ENCODE peak calls at places on chromosomes 16 and 17, in four cellular contexts. C, W, D and U are unnamed samples.

GRCh38 chr17:37137906-37138413 is 189.2 kb downstream of the AATF start:
- DNase-seq in D (no peak), C (no peak), W (no peak), U (no peak)

GRCh38 chr17:50601789-50602375 is 32.8 kb upstream of the ABCC3 start:
- DNase-seq in D (no peak), C (no peak), W (no peak), U (no peak)

GRCh38 chr17:17467021-17467420 is 9.8 kb upstream of the MED9 start:
- DNase-seq in W (no peak), C (no peak), D (no peak), U (no peak)

GRCh38 chr17:28842282-28843012 is at the start of gene FAM222B:
- DNase-seq in D (peak), W (peak), C (peak), U (peak)

GRCh38 chr17:20008242-20009051 is 712 bp upstream of the SPECC1 start:
- DNase-seq in W (peak), D (peak), C (no peak), U (peak)

GRCh38 chr17:66941249-66941648 is 23.3 kb upstream of the CACNG4 start:
- DNase-seq in D (no peak), W (no peak), C (no peak), U (no peak)

GRCh38 chr17:40150215-40150614 is 9.9 kb downstream of the CASC3 start:
- DNase-seq in D (no peak), C (no peak), W (no peak), U (peak)

GRCh38 chr17:37037590-37038155 is 88.9 kb downstream of the AATF start:
- DNase-seq in C (no peak), W (no peak), D (no peak), U (no peak)

GRCh38 chr16:24986512-24987303 is 28.5 kb downstream of the ARHGAP17 start:
- DNase-seq in W (no peak), C (no peak), D (no peak), U (peak)

GRCh38 chr16:72428611-72429376 is 256.8 kb upstream of the PMFBP1 start:
- DNase-seq in D (no peak), C (no peak), W (no peak), U (no peak)

GRCh38 chr16:49857423-49858181 is 1.7 kb upstream of the ZNF423 start:
- DNase-seq in C (peak), W (peak), D (no peak), U (peak)

GRCh38 chr17:59890720-59891119 is 2.0 kb downstream of the TUBD1 start:
- DNase-seq in C (no peak), D (peak), W (no peak), U (peak)

GRCh38 chr17:15290605-15291004 is 25.5 kb upstream of the PMP22 start:
- DNase-seq in C (no peak), W (no peak), D (no peak), U (no peak)

GRCh38 chr17:66949501-66949900 is 15.0 kb upstream of the CACNG4 start:
- DNase-seq in C (no peak), D (no peak), W (no peak), U (peak)

GRCh38 chr16:19654147-19654546 is 63.9 kb downstream of the KNOP1 start:
- DNase-seq in D (no peak), W (no peak), C (no peak), U (no peak)

GRCh38 chr16:75754126-75754525 is 27.8 kb upstream of the CPHXL start:
- DNase-seq in C (no peak), W (no peak), D (no peak), U (peak)

GRCh38 chr17:47618416-47618815 is 31.3 kb upstream of the KPNB1 start:
- DNase-seq in D (no peak), W (no peak), C (no peak), U (peak)

GRCh38 chr16:35207059-35207999 is 1747.9 kb downstream of the TP53TG3F start:
- DNase-seq in D (no peak), C (no peak), W (no peak), U (no peak)

GRCh38 chr17:74760404-74761105 is 12.1 kb downstream of the NHERF1 start:
- DNase-seq in C (no peak), W (no peak), D (no peak), U (no peak)

GRCh38 chr16:79610771-79611170 is 10.2 kb upstream of the MAF start:
- DNase-seq in C (no peak), D (no peak), W (no peak), U (no peak)

GRCh38 chr17:78781339-78782304 is at the start of gene CYTH1:
- DNase-seq in D (peak), W (no peak), C (peak), U (peak)

GRCh38 chr16:22317001-22317530 is 19.9 kb downstream of the POLR3E start:
- DNase-seq in W (no peak), D (no peak), C (no peak), U (no peak)

GRCh38 chr17:703081-703875 is 11.4 kb downstream of the VPS53 start:
- DNase-seq in W (no peak), C (no peak), D (no peak), U (no peak)

GRCh38 chr17:39799395-39799794 is 61.7 kb downstream of the GRB7 start:
- DNase-seq in D (no peak), C (no peak), W (no peak), U (no peak)

GRCh38 chr16:28231763-28232162 is 20.0 kb upstream of the XPO6 start:
- DNase-seq in C (no peak), W (no peak), D (no peak), U (no peak)

GRCh38 chr17:21127508-21128077 is 829 bp downstream of the DHRS7B start:
- DNase-seq in W (no peak), C (no peak), D (no peak), U (no peak)

GRCh38 chr16:88759245-88759975 is 25.6 kb downstream of the PIEZO1 start:
- DNase-seq in W (peak), D (peak), C (no peak), U (peak)

GRCh38 chr17:48497103-48497502 is 33.7 kb downstream of the HOXB1 start:
- DNase-seq in D (no peak), C (no peak), W (no peak), U (peak)

GRCh38 chr17:933168-934083 is 46.1 kb downstream of the NXN start:
- DNase-seq in D (no peak), C (no peak), W (no peak), U (peak)

GRCh38 chr16:30842971-30843370 is 50.9 kb downstream of the BCL7C start:
- DNase-seq in D (no peak), C (no peak), W (no peak), U (no peak)

GRCh38 chr16:30839523-30840227 is 52.7 kb upstream of the ZNF629 start:
- DNase-seq in W (no peak), C (no peak), D (no peak), U (no peak)

GRCh38 chr16:30841332-30841731 is 52.5 kb downstream of the BCL7C start:
- DNase-seq in D (no peak), W (no peak), C (no peak), U (no peak)

GRCh38 chr16:30837904-30838303 is 50.9 kb upstream of the ZNF629 start:
- DNase-seq in D (no peak), W (no peak), C (no peak), U (no peak)

DNA sequence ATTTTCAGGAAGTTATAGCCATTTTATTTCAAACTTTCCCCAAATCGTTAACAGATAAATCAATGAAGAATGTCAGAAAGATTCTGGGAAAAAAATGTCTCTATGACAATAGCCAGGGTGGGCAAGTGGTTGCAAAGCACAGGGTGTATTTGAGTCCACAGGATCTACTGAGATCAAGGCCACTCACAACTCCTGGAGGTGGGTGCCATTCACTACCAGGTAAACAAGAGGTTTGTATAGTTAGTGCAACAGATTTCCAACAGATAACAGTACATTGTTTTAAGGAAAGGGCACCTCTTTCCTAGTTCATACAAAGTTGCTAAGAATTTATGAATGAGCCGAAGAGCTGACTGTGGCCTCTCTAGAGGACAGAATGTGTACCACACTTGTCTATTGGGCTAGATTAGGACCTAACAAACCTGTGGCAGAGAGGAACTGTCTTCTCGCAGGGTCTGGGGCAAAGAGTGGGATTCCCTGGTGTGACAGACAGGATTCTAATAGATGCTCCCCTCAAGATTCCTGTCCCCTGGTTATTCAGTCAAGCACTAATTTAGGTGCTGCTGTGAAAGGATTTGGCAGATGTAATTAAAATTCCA is 52.0 kb upstream of the ZNF629 start:
- DNase-seq in D (no peak), C (no peak), W (no peak), U (no peak)
- TF ChIP-seq CTCF in D (no peak), C (peak), W (no peak), U (peak)

GRCh38 chr17:42402121-42402516 is 13.9 kb upstream of the STAT3 start:
- DNase-seq in C (no peak), W (no peak), D (no peak), U (no peak)

GRCh38 chr17:42404326-42405055 is 16.2 kb upstream of the STAT3 start:
- DNase-seq in C (no peak), D (no peak), W (no peak), U (no peak)

GRCh38 chr17:42405963-42406495 is 17.0 kb downstream of the CAVIN1 start:
- DNase-seq in W (peak), D (peak), C (peak), U (peak)

GRCh38 chr17:42405076-42405475 is 16.8 kb upstream of the STAT3 start:
- DNase-seq in C (no peak), W (peak), D (no peak), U (no peak)

GRCh38 chr17:42403150-42403549 is 14.9 kb upstream of the STAT3 start:
- DNase-seq in W (no peak), D (peak), C (no peak), U (no peak)
- TF ChIP-seq CTCF in W (no peak), D (no peak), C (peak), U (peak)

GRCh38 chr17:8220783-8221662 is 10.6 kb upstream of the AURKB start:
- DNase-seq in D (peak), W (peak), C (peak), U (peak)
- TF ChIP-seq CTCF in D (no peak), W (no peak), C (no peak), U (no peak)

GRCh38 chr16:62249069-62249468 is 212.8 kb upstream of the CDH8 start:
- DNase-seq in W (no peak), C (no peak), D (no peak), U (no peak)
- TF ChIP-seq CTCF in W (no peak), C (peak), D (no peak), U (no peak)

DNA sequence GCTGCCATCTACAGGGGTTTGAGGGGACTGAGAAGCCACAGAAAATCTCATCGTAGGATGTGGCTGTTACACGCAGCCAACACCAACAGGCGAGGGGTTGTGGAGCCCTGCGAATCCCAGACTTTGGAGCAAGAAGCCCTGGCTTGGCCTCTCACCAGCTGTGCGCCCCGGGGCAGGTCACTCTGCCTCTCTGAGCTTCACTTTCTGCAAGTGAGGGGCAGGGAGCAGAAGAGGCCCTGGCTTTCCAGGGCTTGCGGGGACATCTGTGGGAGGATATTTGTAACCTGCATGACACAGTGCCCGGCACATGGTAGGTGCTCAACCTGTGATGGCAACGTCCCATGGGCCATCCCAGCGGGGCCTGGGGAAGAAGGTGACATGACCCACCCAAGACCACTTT is 32.9 kb upstream of the CIBAR2 start:
- DNase-seq in W (no peak), D (no peak), C (no peak), U (no peak)
- TF ChIP-seq CTCF in W (no peak), D (no peak), C (no peak), U (no peak)

DNA sequence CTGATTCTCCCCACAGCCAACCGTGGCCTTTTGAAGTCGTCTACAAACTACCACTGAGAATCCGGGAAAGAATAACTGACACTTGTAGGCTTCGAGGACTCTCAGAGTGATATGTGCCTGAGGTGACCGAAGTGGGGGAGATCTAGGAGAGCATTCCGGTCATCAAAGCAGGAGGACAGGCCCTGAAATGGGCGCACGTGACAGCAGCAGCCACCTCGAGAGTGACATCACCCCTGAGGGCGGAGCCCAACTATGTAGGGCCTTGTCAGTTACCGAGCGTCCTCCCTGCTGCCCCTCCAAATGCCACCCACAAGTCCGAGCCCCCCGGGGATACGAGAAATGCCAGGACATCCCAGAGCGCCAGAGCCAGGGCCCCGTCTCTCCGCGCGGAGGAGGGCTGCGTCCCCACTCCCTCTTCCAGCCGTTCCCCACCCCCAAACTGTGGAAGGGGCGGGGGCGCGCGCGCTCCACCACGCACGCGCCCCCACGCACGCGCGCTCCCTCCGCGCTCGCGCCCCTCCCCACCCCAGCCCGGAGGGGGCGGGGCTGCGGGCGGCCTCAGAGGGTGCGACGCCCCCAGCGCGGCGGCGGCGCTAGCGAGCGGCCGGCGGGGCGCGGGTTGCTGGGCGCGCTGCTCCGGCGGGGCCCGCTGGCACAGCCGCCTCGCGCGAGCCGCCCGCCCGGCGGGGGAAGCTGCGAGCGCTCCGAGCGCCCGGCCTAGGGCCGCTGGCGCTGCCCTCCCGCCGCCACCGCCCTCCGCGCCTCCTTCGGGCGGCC is at the start of gene TANC2:
- DNase-seq in C (peak), D (peak), W (peak), U (peak)
- TF ChIP-seq CTCF in C (no peak), D (no peak), W (no peak), U (no peak)

GRCh38 chr17:43581130-43581529 is 35.0 kb upstream of the ETV4 start:
- DNase-seq in D (no peak), C (no peak), W (no peak), U (no peak)
- TF ChIP-seq CTCF in D (no peak), C (no peak), W (no peak), U (no peak)

GRCh38 chr17:61531223-61531622 is 59.8 kb downstream of the NACA2 start:
- DNase-seq in C (no peak), D (no peak), W (no peak), U (no peak)
- TF ChIP-seq CTCF in C (no peak), D (no peak), W (no peak), U (no peak)

DNA sequence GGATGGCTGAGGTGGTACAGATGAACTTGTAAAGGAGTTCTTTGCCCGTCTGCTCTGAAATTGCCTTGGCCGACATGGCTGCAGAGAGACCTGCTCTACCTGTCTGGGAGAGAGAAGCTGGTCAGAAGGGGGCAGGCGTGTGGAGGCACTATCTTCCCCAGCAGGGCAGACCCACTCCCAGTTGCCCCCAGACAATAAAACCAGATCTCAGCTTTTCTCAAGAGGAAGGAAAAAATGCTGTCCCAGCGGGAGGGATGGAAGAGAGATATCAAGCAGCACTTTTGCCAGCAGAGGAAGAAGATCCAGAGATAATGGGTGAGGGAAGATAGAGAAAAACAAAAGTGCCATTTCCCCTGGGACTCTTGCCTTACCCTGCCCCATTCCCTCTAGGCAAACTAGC is 5.0 kb downstream of the ACLY start:
- DNase-seq in C (no peak), D (no peak), W (no peak), U (no peak)
- TF ChIP-seq CTCF in C (no peak), D (no peak), W (no peak), U (no peak)

GRCh38 chr17:49514374-49514738 is 19.3 kb downstream of the NGFR start:
- DNase-seq in W (no peak), C (no peak), D (no peak), U (peak)
- TF ChIP-seq CTCF in W (no peak), C (peak), D (no peak), U (peak)